ENCODE peak calls at places on chromosomes 3 and 15, in seven cellular contexts. W, C, L, M, I, D and X are unnamed samples.

GRCh38 chr15:39961051-39961450 is 27.1 kb downstream of the EIF2AK4 start:
- DNase-seq in W (peak; percentile 7), C (no peak), L (no peak), M (no peak), I (no peak), D (no peak), X (no peak)

GRCh38 chr15:42784705-42785104 is 47.8 kb upstream of the CDAN1 start:
- DNase-seq in W (no peak), C (no peak), L (no peak), M (no peak), I (no peak), D (no peak), X (no peak)

GRCh38 chr15:57505949-57506391 is 85.7 kb upstream of the MYZAP start:
- DNase-seq in W (no peak), C (peak; percentile 90), L (peak; percentile 98), M (peak; percentile 66), I (no peak), D (no peak), X (no peak)

GRCh38 chr3:33482126-33482525 is 41.9 kb upstream of the UBP1 start:
- DNase-seq in W (peak; percentile 5), C (no peak), L (peak; percentile 10), M (no peak), I (no peak), D (no peak), X (no peak)

GRCh38 chr3:179069762-179070390 is 1.7 kb downstream of the ZMAT3 start:
- DNase-seq in W (peak; percentile 58), C (no peak), L (no peak), M (no peak), I (no peak), D (no peak), X (no peak)

GRCh38 chr15:79970921-79971434 is at the start of gene BCL2A1:
- DNase-seq in W (peak; percentile 96), C (peak; percentile 29), L (no peak), M (no peak), I (peak; percentile 28), D (no peak), X (peak; percentile 11)

GRCh38 chr15:79977431-79977940 is 6.5 kb upstream of the BCL2A1 start:
- DNase-seq in W (peak; percentile 33), C (no peak), L (no peak), M (no peak), I (peak; percentile 40), D (no peak), X (no peak)

GRCh38 chr3:171749128-171749527 is 61.2 kb downstream of the PLD1 start:
- DNase-seq in W (no peak), C (no peak), L (no peak), M (no peak), I (peak; percentile 59), D (no peak), X (no peak)

GRCh38 chr3:195522254-195523023 is 20.7 kb downstream of the PPP1R2 start:
- DNase-seq in W (peak; percentile 35), C (no peak), L (no peak), M (no peak), I (no peak), D (no peak), X (no peak)

GRCh38 chr3:180416111-180416541 is 185.8 kb upstream of the TTC14 start:
- DNase-seq in W (peak; percentile 35), C (no peak), L (no peak), M (no peak), I (no peak), D (no peak), X (no peak)

GRCh38 chr3:152421162-152421561 is 152.4 kb downstream of the MBNL1 start:
- DNase-seq in W (no peak), C (no peak), L (no peak), M (no peak), I (no peak), D (no peak), X (no peak)

GRCh38 chr3:156471431-156471830 is 83.5 kb downstream of the SSR3 start:
- DNase-seq in W (no peak), C (no peak), L (no peak), M (no peak), I (peak; percentile 23), D (no peak), X (no peak)

GRCh38 chr3:141045008-141045641 is 6.0 kb upstream of the SPSB4 start:
- DNase-seq in W (no peak), C (no peak), L (no peak), M (no peak), I (no peak), D (no peak), X (no peak)

GRCh38 chr3:6753536-6753935 is 107.4 kb upstream of the GRM7 start:
- DNase-seq in W (no peak), C (no peak), L (no peak), M (no peak), I (no peak), D (no peak), X (no peak)

GRCh38 chr15:36844453-36845094 is 255.8 kb downstream of the MEIS2 start:
- DNase-seq in W (peak; percentile 69), C (no peak), L (peak; percentile 6), M (no peak), I (no peak), D (no peak), X (no peak)

GRCh38 chr15:65869954-65870871 is 922 bp downstream of the RAB11A start:
- DNase-seq in W (peak; percentile 31), C (peak; percentile 74), L (peak; percentile 73), M (peak; percentile 67), I (peak; percentile 47), D (no peak), X (no peak)

GRCh38 chr3:126525091-126525852 is 1.3 kb downstream of the CHST13 start:
- DNase-seq in W (no peak), C (no peak), L (no peak), M (peak; percentile 40), I (no peak), D (no peak), X (no peak)

GRCh38 chr3:15682766-15683165 is 81.2 kb downstream of the BTD start:
- DNase-seq in W (peak; percentile 57), C (no peak), L (no peak), M (no peak), I (no peak), D (no peak), X (no peak)

GRCh38 chr3:37712918-37713819 is 148.5 kb upstream of the CTDSPL start:
- DNase-seq in W (peak; percentile 23), C (no peak), L (no peak), M (no peak), I (peak; percentile 26), D (no peak), X (peak; percentile 58)

GRCh38 chr15:67967871-67968423 is 86.2 kb upstream of the PIAS1 start:
- DNase-seq in W (peak; percentile 47), C (peak; percentile 76), L (peak; percentile 46), M (peak; percentile 89), I (peak; percentile 76), D (no peak), X (peak; percentile 23)

DNA sequence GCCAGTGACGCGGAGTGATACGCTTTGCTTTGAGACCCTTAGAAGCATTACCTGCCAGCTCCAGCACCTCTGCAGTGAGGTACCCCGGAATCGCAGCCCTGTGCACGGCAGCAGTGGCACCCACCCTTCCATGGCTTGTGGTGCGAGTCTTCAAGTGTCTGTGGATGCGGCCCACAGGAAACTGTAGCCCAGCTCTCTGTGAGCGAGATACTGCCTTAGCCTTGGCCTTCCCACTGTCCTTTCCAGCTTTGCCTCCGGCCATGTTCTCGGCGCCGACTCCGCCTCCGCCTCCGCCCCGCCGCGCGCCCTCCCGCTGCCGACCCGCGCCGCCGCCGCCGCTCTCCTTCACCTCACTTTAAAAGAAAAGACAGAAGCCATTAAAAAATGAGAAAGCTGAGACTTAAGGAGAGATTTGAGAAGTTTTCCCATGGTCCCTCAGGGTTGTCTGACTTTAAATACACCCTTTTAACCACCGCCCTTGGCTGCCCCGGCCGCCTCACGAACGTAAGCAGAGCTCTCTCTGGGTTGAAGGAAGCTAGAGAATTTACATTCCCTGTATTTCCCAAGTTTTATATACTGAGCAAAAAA is 78.5 kb upstream of the FAM174B start:
- DNase-seq in W (peak; percentile 11), C (no peak), L (no peak), M (no peak), I (peak; percentile 21), D (no peak), X (no peak)
- TF ChIP-seq POLR2A in W (no peak), C (no peak), L (no peak), M (no peak), I (peak; percentile 7), D (no peak), X (no peak)

DNA sequence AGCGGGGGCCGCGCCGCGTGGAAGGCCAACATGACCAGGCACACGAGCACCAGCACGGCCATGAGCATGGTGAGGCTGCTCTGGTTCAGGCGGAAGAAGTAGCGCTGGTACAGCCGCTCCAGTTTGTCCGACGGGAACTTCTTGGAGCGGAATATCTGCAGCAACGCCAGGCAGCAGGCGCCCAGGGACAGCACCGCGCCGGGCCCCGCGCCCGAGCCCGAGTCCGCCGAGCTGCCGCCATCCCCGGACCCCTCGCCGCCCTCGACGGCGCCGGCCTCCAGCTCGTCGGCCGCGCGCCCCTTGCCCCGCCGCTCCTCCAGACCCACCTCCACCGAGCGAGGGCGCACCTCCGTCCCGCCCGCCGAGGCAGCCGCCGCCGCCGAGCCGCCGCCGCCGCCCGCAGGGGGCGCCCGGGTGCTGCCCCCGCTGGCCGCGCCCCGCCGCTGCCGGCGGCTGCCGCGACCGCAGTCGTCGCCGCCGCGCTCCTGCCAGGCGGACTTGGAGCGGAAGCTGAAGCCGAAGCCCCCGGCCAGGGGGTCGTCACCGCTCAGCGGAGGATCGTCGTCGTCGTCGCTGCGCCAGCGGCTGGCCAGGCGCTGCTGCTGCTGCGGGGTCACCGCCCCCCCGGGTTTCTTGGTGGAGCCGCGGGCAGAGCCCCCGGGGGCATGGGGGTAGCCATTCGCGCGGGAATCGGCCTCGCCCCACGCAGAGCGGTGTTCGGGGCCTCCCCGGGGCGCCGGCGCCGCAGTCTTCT is 964 bp downstream of the ADCY5 start:
- DNase-seq in W (no peak), C (peak; percentile 32), L (no peak), M (peak; percentile 77), I (peak; percentile 21), D (no peak), X (no peak)
- TF ChIP-seq POLR2A in W (no peak), C (no peak), L (no peak), M (no peak), I (no peak), D (no peak), X (no peak)

DNA sequence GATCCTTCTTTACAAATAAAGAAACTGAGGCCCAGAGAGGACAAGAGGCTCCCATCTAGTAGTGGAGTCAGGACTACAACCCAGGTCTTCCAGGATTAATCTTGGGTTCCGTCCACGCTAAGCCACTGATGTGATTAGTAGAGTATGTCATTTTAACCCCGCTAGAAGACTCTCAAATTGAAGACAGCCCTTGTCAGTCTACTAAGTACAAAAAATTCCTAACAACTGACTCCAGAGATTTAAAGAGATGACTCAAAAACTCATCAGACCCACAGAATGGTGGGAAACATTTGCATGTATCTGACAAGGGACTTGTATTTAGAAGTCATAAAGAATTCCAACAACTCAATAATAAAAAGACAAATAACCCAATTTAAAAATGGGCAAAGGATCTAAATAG is 145.3 kb downstream of the CNTN3 start:
- DNase-seq in W (peak; percentile 68), C (no peak), L (no peak), M (no peak), I (no peak), D (no peak), X (no peak)
- TF ChIP-seq POLR2A in W (no peak), C (no peak), L (no peak), M (no peak), I (no peak), D (no peak), X (no peak)

GRCh38 chr3:186361612-186362408 is at the start of gene DGKG:
- DNase-seq in W (no peak), C (peak; percentile 58), L (no peak), M (peak; percentile 81), I (peak; percentile 31), D (no peak), X (peak; percentile 63)
- TF ChIP-seq POLR2A in W (no peak), C (no peak), L (no peak), M (peak; percentile 73), I (no peak), D (no peak), X (peak; percentile 81)